ENCODE peak calls at places on chromosomes 6 and 20, in nine cellular contexts. Z, E, J, M, U, C, B, Y and R are unnamed samples.

GRCh38 chr6:161257778-161258457 is 15.9 kb downstream of the AGPAT4 start:
- DNase-seq in E (no peak), U (no peak), B (no peak), J (no peak), Y (peak), C (peak), M (peak), Z (no peak), R (peak)

GRCh38 chr6:111805511-111806181 is 67.6 kb downstream of the FYN start:
- DNase-seq in E (peak), Z (no peak), Y (peak), J (no peak), M (peak), U (no peak), C (peak), B (no peak), R (peak)

GRCh38 chr6:19538086-19538485 is 299.1 kb upstream of the ID4 start:
- DNase-seq in J (no peak), Z (no peak), M (no peak), B (no peak), U (peak), E (no peak), C (no peak), Y (no peak), R (no peak)

GRCh38 chr6:168949876-168950499 is 303.7 kb downstream of the THBS2 start:
- DNase-seq in C (peak), U (no peak), M (no peak), Z (no peak), B (no peak), Y (no peak), J (no peak), E (no peak), R (peak)

GRCh38 chr6:108434222-108434621 is 126.5 kb upstream of the FOXO3 start:
- DNase-seq in Z (no peak), J (no peak), B (no peak), M (no peak), C (no peak), Y (no peak), U (no peak), E (no peak), R (no peak)

GRCh38 chr6:10759312-10759839 is 11.8 kb downstream of the TMEM14B start:
- DNase-seq in B (no peak), M (peak), J (no peak), Z (peak), C (peak), U (peak), E (peak), Y (peak), R (peak)

GRCh38 chr6:26743157-26743821 is 83.7 kb upstream of the ZNF322 start:
- DNase-seq in M (peak), Y (peak), C (peak), E (no peak), J (no peak), Z (peak), B (no peak), U (peak), R (peak)

GRCh38 chr6:157761331-157761921 is 61.6 kb upstream of the SNX9 start:
- DNase-seq in J (no peak), B (no peak), C (peak), M (peak), U (no peak), E (peak), Z (no peak), Y (peak), R (no peak)

GRCh38 chr20:39112196-39112743 is 150.1 kb downstream of the DHX35 start:
- DNase-seq in J (no peak), Z (peak), M (peak), E (peak), Y (peak), C (peak), B (no peak), U (peak), R (peak)

DNA sequence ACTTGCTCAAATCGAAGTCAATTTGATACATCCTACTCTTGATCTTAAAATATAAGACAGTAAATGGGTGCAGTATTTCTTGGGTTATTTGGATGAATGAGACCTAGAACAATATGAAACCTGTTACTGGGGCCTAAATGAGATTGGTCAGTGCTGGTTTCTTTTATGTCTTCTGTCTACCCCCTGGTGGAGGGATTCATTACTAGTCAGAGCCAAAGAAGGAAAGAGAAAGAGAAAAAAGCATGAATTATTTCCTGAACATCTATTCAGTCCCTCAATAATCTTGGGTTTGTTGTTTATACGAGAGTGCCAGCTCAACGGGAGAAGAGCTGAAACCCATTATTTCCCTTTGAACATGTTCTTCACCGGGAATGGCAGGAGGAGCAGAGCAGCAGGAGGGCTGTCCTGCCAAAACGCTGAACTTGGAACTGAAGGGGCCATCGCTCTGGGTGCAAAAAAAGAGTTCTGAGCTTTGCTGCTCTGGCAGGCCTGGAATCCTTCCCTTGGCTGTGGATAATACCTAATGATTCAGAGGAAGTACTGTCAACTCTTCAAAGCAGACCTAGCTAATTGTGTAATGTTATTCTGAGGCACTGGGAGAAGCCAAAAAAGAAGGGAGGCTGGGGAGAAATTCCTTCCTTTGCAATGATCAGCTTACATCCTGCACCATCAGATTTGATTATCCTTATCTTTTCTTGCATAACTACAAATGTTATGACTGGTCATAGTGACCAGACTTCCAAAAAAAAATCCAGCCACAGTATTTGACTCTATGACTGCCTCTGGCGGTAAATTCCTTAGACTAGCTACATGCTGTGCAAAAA is 72.0 kb downstream of the BLOC1S5 start:
- DNase-seq in E (peak), Z (no peak), J (no peak), B (no peak), U (peak), C (peak), Y (peak), M (peak), R (peak)
- TF ChIP-seq CTCF in E (peak), Z (peak), J (no peak), B (no peak), U (peak), C (peak), Y (peak), M (peak), R (peak)

DNA sequence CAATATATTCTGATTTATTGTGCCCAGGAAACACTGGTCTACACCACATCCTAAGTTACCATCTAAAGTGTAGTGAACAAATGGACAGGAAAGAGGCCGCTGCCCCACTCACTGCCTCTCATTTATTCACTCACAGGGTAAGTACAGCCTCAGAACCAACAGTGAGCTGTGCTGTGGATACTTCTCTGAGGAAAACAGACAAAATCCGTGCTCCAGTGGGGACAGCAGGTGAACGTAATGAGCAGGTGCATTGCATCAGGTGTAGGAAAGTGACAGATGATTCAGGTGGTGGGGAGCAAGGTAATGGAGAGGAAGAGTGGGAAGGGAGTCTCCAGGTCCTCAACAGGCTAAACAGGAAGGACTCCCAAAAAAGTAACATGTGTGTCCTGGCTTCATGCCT is 8.4 kb upstream of the ULBP2 start:
- DNase-seq in Y (no peak), E (no peak), Z (peak), M (no peak), C (no peak), J (peak), B (no peak), U (no peak), R (no peak)
- TF ChIP-seq CTCF in Y (no peak), E (no peak), Z (no peak), M (no peak), C (no peak), J (no peak), B (no peak), U (no peak), R (no peak)

GRCh38 chr6:34556031-34556471 is at the start of gene SPDEF:
- DNase-seq in B (no peak), E (no peak), J (no peak), Z (peak), M (no peak), U (no peak), C (no peak), Y (no peak), R (no peak)
- TF ChIP-seq CTCF in B (no peak), E (no peak), J (no peak), Z (peak), M (peak), U (no peak), C (no peak), Y (peak), R (no peak)

GRCh38 chr6:138752017-138752416 is 21.6 kb upstream of the CCDC28A start:
- DNase-seq in Y (no peak), J (no peak), M (no peak), U (peak), C (no peak), B (no peak), Z (peak), E (no peak), R (no peak)
- TF ChIP-seq CTCF in Y (no peak), J (no peak), M (peak), U (peak), C (peak), B (no peak), Z (peak), E (no peak), R (no peak)

GRCh38 chr6:138948028-138948427 is 40.0 kb downstream of the REPS1 start:
- DNase-seq in Z (no peak), C (no peak), E (no peak), J (no peak), Y (no peak), B (no peak), U (no peak), M (no peak), R (no peak)

GRCh38 chr6:138948780-138949179 is 39.3 kb downstream of the REPS1 start:
- DNase-seq in Y (no peak), M (no peak), Z (no peak), C (no peak), B (no peak), U (peak), J (no peak), E (no peak), R (no peak)

GRCh38 chr6:138944412-138944811 is 43.6 kb downstream of the REPS1 start:
- DNase-seq in B (no peak), U (no peak), Z (no peak), J (no peak), E (peak), M (peak), C (peak), Y (peak), R (peak)

GRCh38 chr6:138943089-138943625 is 44.9 kb downstream of the REPS1 start:
- DNase-seq in C (peak), U (no peak), M (no peak), Z (no peak), B (no peak), J (no peak), Y (no peak), E (no peak), R (no peak)

DNA sequence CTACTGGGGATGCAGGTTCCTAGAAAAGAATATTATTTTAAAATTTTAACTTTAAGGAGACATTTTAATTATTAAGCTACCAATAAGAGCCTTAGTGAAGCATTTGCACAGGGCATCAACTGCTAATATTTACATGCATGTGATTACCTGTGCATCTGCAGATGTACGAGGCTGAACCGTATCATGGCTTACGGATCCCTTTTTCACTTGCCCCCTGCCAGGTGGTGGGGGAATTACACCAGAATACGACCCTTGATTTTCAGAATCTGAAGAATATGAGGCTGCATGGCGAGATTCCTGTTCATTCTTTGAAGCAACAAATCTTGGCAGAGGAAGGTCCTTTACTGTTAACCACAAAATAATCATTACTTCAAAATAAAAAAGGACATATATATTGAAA is 42.7 kb downstream of the REPS1 start:
- DNase-seq in Z (peak), J (no peak), C (no peak), Y (no peak), U (peak), E (no peak), M (no peak), B (no peak), R (no peak)
- TF ChIP-seq CTCF in Z (peak), J (no peak), C (no peak), Y (peak), U (peak), E (no peak), M (peak), B (no peak), R (peak)

GRCh38 chr6:97703661-97704060 is 420.6 kb upstream of the MMS22L start:
- DNase-seq in M (no peak), Y (no peak), Z (no peak), C (no peak), B (no peak), J (no peak), E (no peak), U (no peak), R (no peak)

GRCh38 chr6:97702226-97702625 is 419.2 kb upstream of the MMS22L start:
- DNase-seq in Z (no peak), J (no peak), U (no peak), C (no peak), B (no peak), E (no peak), M (no peak), Y (no peak), R (no peak)

GRCh38 chr6:97705568-97705967 is 422.6 kb upstream of the MMS22L start:
- DNase-seq in B (no peak), M (no peak), U (peak), C (peak), Z (peak), Y (no peak), J (no peak), E (no peak), R (peak)
- TF ChIP-seq CTCF in B (no peak), M (peak), U (peak), C (peak), Z (peak), Y (peak), J (no peak), E (peak), R (peak)

GRCh38 chr20:48405909-48406308 is 421.9 kb downstream of the PREX1 start:
- DNase-seq in M (no peak), E (no peak), Z (peak), Y (no peak), J (no peak), B (no peak), U (peak), C (no peak), R (no peak)
- TF ChIP-seq CTCF in M (no peak), E (no peak), Z (peak), Y (no peak), J (no peak), B (no peak), U (peak), C (no peak), R (no peak)

DNA sequence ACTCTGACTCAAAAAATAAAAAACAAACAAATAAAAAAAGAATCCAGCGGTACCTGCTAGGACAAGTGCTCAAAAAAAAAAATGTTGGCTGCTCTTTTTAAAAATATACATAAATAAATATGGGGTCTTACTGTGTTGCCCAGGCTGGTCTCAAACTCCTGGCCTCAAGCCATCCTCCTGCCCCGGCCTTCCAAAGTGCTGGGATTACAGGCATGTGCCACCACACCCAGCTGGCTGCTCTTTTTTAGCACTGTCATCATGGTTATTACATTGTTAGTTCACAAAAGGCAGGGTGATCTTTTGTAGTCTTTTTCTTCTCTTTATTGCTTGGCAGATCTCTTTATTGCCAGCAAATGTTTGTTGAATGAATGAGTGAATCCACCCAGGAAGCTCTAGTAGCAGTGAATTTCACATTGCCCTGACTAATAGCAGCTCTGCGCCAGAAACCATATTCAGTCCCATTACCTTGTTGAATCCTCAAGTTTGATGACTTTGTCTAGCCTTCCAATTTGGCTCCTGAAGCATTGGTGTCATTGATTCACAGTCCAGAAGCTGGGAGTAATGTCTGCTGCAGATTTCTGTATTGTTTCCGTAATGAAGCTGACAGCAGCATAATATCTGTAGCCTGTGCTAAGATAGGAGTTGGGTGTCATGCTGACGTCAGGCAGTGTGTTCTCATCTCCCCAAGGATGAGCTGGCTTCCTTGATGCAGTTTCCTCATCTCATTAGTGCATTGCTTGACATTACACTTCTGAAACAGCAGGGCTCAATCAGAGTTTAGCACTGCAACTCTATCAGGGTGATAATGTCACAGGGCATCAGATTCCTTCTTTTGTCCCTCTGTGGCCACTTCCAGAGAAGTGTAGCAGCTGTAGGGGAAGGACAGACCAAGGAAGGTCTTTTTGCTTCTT is 84.9 kb upstream of the TGM3 start:
- DNase-seq in Z (peak), E (no peak), B (no peak), J (no peak), U (peak), M (peak), C (peak), Y (peak), R (peak)
- TF ChIP-seq CTCF in Z (peak), E (no peak), B (no peak), J (no peak), U (no peak), M (peak), C (no peak), Y (no peak), R (peak)

GRCh38 chr6:42396720-42397119 is 55.0 kb downstream of the TRERF1 start:
- DNase-seq in C (no peak), J (no peak), B (no peak), M (no peak), Z (peak), U (peak), E (no peak), Y (no peak), R (no peak)
- TF ChIP-seq CTCF in C (no peak), J (no peak), B (no peak), M (peak), Z (peak), U (peak), E (no peak), Y (peak), R (peak)